ENCODE peak calls at places on chromosome 2, in five cellular contexts. D is central memory CD4-positive, alpha-beta T cell; Z is anterior cingulate cortex; H is heart right ventricle; Q is hippocampal formation. Y is an unnamed sample.

GRCh38 chr2:183536714-183537113 is 412.5 kb downstream of the NUP35 start:
- DNase-seq in Q (no peak), H (no peak), Z (no peak), D (no peak), Y (no peak)

GRCh38 chr2:101200714-101201113 is 49.5 kb upstream of the TBC1D8 start:
- DNase-seq in Z (no peak), H (no peak), Q (no peak), D (no peak), Y (no peak)

GRCh38 chr2:186695081-186695756 is 1.4 kb downstream of the FAM171B start:
- DNase-seq in Z (no peak), H (no peak), D (no peak), Q (peak; percentile 61), Y (no peak)

GRCh38 chr2:127597046-127597983 is 48.6 kb upstream of the GPR17 start:
- DNase-seq in Z (no peak), D (no peak), H (no peak), Q (no peak), Y (no peak)

GRCh38 chr2:38352336-38352735 is 24.7 kb downstream of the ATL2 start:
- DNase-seq in H (no peak), Q (no peak), D (no peak), Z (no peak), Y (no peak)

GRCh38 chr2:121849236-121849635 is 93.8 kb downstream of the TSN start:
- DNase-seq in Q (no peak), H (no peak), D (no peak), Z (no peak), Y (no peak)

GRCh38 chr2:149606251-149606811 is 18.8 kb upstream of the MMADHC start:
- DNase-seq in Q (no peak), Z (no peak), H (no peak), D (no peak), Y (no peak)

GRCh38 chr2:237149425-237149824 is 63.7 kb downstream of the COPS8 start:
- DNase-seq in D (no peak), Z (no peak), Q (no peak), H (no peak), Y (no peak)

GRCh38 chr2:10497797-10498251 is 49.7 kb upstream of the ODC1 start:
- DNase-seq in Q (no peak), Z (no peak), D (peak; percentile 55), H (no peak), Y (peak; percentile 42)

GRCh38 chr2:74286725-74287124 is 56.5 kb downstream of the SLC4A5 start:
- DNase-seq in D (no peak), Z (no peak), Q (no peak), H (no peak), Y (no peak)

GRCh38 chr2:190088917-190089316 is 26.4 kb upstream of the MSTN start:
- DNase-seq in H (no peak), D (peak; percentile 35), Z (no peak), Q (peak; percentile 90), Y (no peak)

GRCh38 chr2:58853420-58853819 is 612.3 kb upstream of the FANCL start:
- DNase-seq in H (no peak), Z (no peak), D (no peak), Q (no peak), Y (no peak)

GRCh38 chr2:221429741-221430491 is 142.2 kb downstream of the EPHA4 start:
- DNase-seq in D (no peak), Q (no peak), H (peak; percentile 23), Z (no peak), Y (peak; percentile 36)

GRCh38 chr2:128734521-128735295 is 416.0 kb upstream of the HS6ST1 start:
- DNase-seq in D (no peak), Q (no peak), Z (no peak), H (no peak), Y (no peak)

GRCh38 chr2:179569834-179570233 is 291.6 kb downstream of the ZNF385B start:
- DNase-seq in Q (no peak), D (no peak), Z (no peak), H (no peak), Y (no peak)

GRCh38 chr2:224242543-224242942 is 159.4 kb downstream of the FAM124B start:
- DNase-seq in D (no peak), H (no peak), Z (no peak), Q (no peak), Y (no peak)

GRCh38 chr2:84808279-84808678 is 72.6 kb downstream of the TRABD2A start:
- DNase-seq in H (no peak), D (no peak), Q (no peak), Z (no peak), Y (no peak)

GRCh38 chr2:149119358-149119757 is 80.9 kb downstream of the LYPD6B start:
- DNase-seq in Q (no peak), D (no peak), H (no peak), Z (no peak), Y (no peak)

GRCh38 chr2:16407358-16407757 is 258.3 kb downstream of the CYRIA start:
- DNase-seq in Z (no peak), D (no peak), Q (no peak), H (peak; percentile 18), Y (peak; percentile 29)

GRCh38 chr2:211035548-211036185 is 479.3 kb downstream of the CPS1 start:
- DNase-seq in D (no peak), Z (no peak), H (no peak), Q (peak; percentile 9), Y (no peak)

Y was measured in left ventricle myocardium inferior.